ENCODE peak calls at places on chromosomes 12 and 14, in nine cellular contexts. One of them, this sample, is unnamed.

GRCh38 chr12:97380440-97380839 is 82.2 kb upstream of the RMST start:
- DNase-seq in astrocyte of the spinal cord: peak; percentile 46
- DNase-seq in HFF-Myc: no peak
- DNase-seq in IMR-90: no peak
- DNase-seq in choroid plexus epithelial cell: no peak
- DNase-seq in psoas muscle: no peak
- DNase-seq in epithelial cell of proximal tubule: no peak
- DNase-seq in cardiac muscle cell: no peak
- DNase-seq in AG09309: no peak
- DNase-seq in this sample: no peak

GRCh38 chr14:69013943-69014782 is 35.1 kb upstream of the ACTN1 start:
- DNase-seq in AG09309: no peak
- DNase-seq in choroid plexus epithelial cell: peak; percentile 66
- DNase-seq in psoas muscle: peak; percentile 65
- DNase-seq in astrocyte of the spinal cord: peak; percentile 16
- DNase-seq in cardiac muscle cell: peak; percentile 79
- DNase-seq in HFF-Myc: peak; percentile 37
- DNase-seq in epithelial cell of proximal tubule: no peak
- DNase-seq in IMR-90: peak; percentile 83
- DNase-seq in this sample: peak; percentile 69

GRCh38 chr14:50649691-50650090 is 18.4 kb downstream of the SAV1 start:
- DNase-seq in epithelial cell of proximal tubule: no peak
- DNase-seq in astrocyte of the spinal cord: no peak
- DNase-seq in HFF-Myc: no peak
- DNase-seq in cardiac muscle cell: no peak
- DNase-seq in choroid plexus epithelial cell: no peak
- DNase-seq in IMR-90: no peak
- DNase-seq in AG09309: no peak
- DNase-seq in psoas muscle: no peak
- DNase-seq in this sample: no peak

GRCh38 chr12:57196439-57196838 is 20.2 kb upstream of the NXPH4 start:
- DNase-seq in IMR-90: no peak
- DNase-seq in astrocyte of the spinal cord: no peak
- DNase-seq in epithelial cell of proximal tubule: no peak
- DNase-seq in psoas muscle: no peak
- DNase-seq in HFF-Myc: no peak
- DNase-seq in AG09309: no peak
- DNase-seq in cardiac muscle cell: no peak
- DNase-seq in choroid plexus epithelial cell: no peak
- DNase-seq in this sample: no peak

GRCh38 chr12:108284163-108284562 is 54.9 kb downstream of the CMKLR1 start:
- DNase-seq in HFF-Myc: no peak
- DNase-seq in cardiac muscle cell: no peak
- DNase-seq in AG09309: no peak
- DNase-seq in astrocyte of the spinal cord: no peak
- DNase-seq in epithelial cell of proximal tubule: no peak
- DNase-seq in choroid plexus epithelial cell: no peak
- DNase-seq in IMR-90: no peak
- DNase-seq in psoas muscle: no peak
- DNase-seq in this sample: no peak

GRCh38 chr14:74572829-74573360 is 39.1 kb downstream of the LTBP2 start:
- DNase-seq in cardiac muscle cell: no peak
- DNase-seq in choroid plexus epithelial cell: peak; percentile 62
- DNase-seq in astrocyte of the spinal cord: peak; percentile 65
- DNase-seq in psoas muscle: peak; percentile 34
- DNase-seq in epithelial cell of proximal tubule: peak; percentile 35
- DNase-seq in HFF-Myc: no peak
- DNase-seq in IMR-90: peak; percentile 65
- DNase-seq in AG09309: no peak
- DNase-seq in this sample: no peak

GRCh38 chr12:124379938-124380754 is 85.3 kb downstream of the RFLNA start:
- DNase-seq in astrocyte of the spinal cord: peak; percentile 93
- DNase-seq in IMR-90: peak; percentile 89
- DNase-seq in psoas muscle: peak; percentile 85
- DNase-seq in choroid plexus epithelial cell: peak; percentile 89
- DNase-seq in cardiac muscle cell: no peak
- DNase-seq in epithelial cell of proximal tubule: no peak
- DNase-seq in AG09309: no peak
- DNase-seq in HFF-Myc: no peak
- DNase-seq in this sample: peak; percentile 92

GRCh38 chr12:123089631-123090353 is 61.1 kb downstream of the PITPNM2 start:
- DNase-seq in epithelial cell of proximal tubule: peak; percentile 85
- DNase-seq in IMR-90: peak; percentile 99
- DNase-seq in psoas muscle: no peak
- DNase-seq in AG09309: peak; percentile 96
- DNase-seq in astrocyte of the spinal cord: peak; percentile 98
- DNase-seq in choroid plexus epithelial cell: peak; percentile 95
- DNase-seq in HFF-Myc: peak; percentile 96
- DNase-seq in cardiac muscle cell: no peak
- DNase-seq in this sample: peak; percentile 93

GRCh38 chr14:81991998-81992397 is 458.3 kb upstream of the SEL1L start:
- DNase-seq in psoas muscle: no peak
- DNase-seq in IMR-90: no peak
- DNase-seq in epithelial cell of proximal tubule: no peak
- DNase-seq in cardiac muscle cell: no peak
- DNase-seq in astrocyte of the spinal cord: no peak
- DNase-seq in choroid plexus epithelial cell: peak; percentile 5
- DNase-seq in HFF-Myc: no peak
- DNase-seq in AG09309: no peak
- DNase-seq in this sample: peak; percentile 0

DNA sequence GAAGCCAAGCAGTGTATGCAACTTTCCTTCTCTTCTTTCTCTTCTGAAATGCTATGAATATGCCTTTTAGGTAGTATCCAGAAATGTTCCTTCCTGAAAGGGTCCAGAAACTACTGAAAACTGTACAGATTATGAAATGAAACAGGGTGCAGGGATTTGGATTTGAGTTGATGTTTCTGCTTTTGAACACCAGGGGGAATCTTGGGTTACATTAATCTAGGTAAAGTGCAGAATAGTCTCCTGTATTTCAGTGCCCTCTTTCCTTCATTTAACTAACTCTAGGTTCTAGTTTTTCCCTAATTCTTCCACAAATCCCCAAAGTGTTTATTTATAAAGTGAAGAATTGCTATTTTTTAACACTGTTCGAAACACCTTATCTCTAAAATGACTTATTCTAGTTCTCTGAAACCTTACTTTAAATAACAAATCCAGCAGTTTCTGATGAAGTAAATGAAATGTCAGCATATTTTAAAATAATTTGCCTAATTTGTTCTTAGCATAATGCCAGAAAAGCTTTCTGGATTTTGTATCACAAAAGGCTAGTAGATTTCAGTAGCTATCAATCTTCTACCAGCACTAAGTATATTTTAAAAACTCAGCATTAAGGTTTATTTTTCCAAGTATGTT is 111.9 kb downstream of the LRRK2 start:
- DNase-seq in astrocyte of the spinal cord: peak; percentile 12
- DNase-seq in choroid plexus epithelial cell: peak; percentile 48
- DNase-seq in HFF-Myc: no peak
- DNase-seq in IMR-90: peak; percentile 5
- DNase-seq in cardiac muscle cell: peak; percentile 26
- DNase-seq in AG09309: no peak
- DNase-seq in psoas muscle: no peak
- DNase-seq in epithelial cell of proximal tubule: no peak
- DNase-seq in this sample: peak; percentile 29
- TF ChIP-seq CTCF in astrocyte of the spinal cord: peak; percentile 56
- TF ChIP-seq CTCF in choroid plexus epithelial cell: peak; percentile 67
- TF ChIP-seq CTCF in HFF-Myc: peak; percentile 25
- TF ChIP-seq CTCF in IMR-90: peak; percentile 41
- TF ChIP-seq CTCF in cardiac muscle cell: peak; percentile 57
- TF ChIP-seq CTCF in AG09309: peak; percentile 55
- TF ChIP-seq CTCF in psoas muscle: peak; percentile 7
- TF ChIP-seq CTCF in epithelial cell of proximal tubule: peak; percentile 49
- TF ChIP-seq CTCF in this sample: peak; percentile 45

GRCh38 chr14:34713122-34713680 is 1.2 kb downstream of the CFL2 start:
- DNase-seq in AG09309: no peak
- DNase-seq in psoas muscle: no peak
- DNase-seq in epithelial cell of proximal tubule: no peak
- DNase-seq in choroid plexus epithelial cell: no peak
- DNase-seq in HFF-Myc: no peak
- DNase-seq in IMR-90: no peak
- DNase-seq in astrocyte of the spinal cord: no peak
- DNase-seq in cardiac muscle cell: no peak
- DNase-seq in this sample: no peak
- H3K4me3 ChIP-seq in AG09309: peak overlapping the region; percentile 76
- H3K4me3 ChIP-seq in psoas muscle: peak overlapping the region; percentile 87
- H3K4me3 ChIP-seq in epithelial cell of proximal tubule: peak overlapping the region; percentile 83
- H3K4me3 ChIP-seq in choroid plexus epithelial cell: peak overlapping the region; percentile 87
- H3K4me3 ChIP-seq in HFF-Myc: peak overlapping the region; percentile 70
- H3K4me3 ChIP-seq in IMR-90: peak overlapping the region; percentile 77
- H3K4me3 ChIP-seq in astrocyte of the spinal cord: peak overlapping the region; percentile 84
- H3K4me3 ChIP-seq in cardiac muscle cell: peak overlapping the region; percentile 55
- H3K4me3 ChIP-seq in this sample: peak overlapping the region; percentile 72

GRCh38 chr12:46351138-46351537 is 21.4 kb downstream of the SLC38A2 start:
- DNase-seq in psoas muscle: no peak
- DNase-seq in IMR-90: no peak
- DNase-seq in epithelial cell of proximal tubule: no peak
- DNase-seq in choroid plexus epithelial cell: no peak
- DNase-seq in HFF-Myc: no peak
- DNase-seq in astrocyte of the spinal cord: no peak
- DNase-seq in AG09309: no peak
- DNase-seq in cardiac muscle cell: no peak
- DNase-seq in this sample: no peak

GRCh38 chr12:46351861-46352595 is 20.5 kb downstream of the SLC38A2 start:
- DNase-seq in AG09309: no peak
- DNase-seq in psoas muscle: no peak
- DNase-seq in astrocyte of the spinal cord: no peak
- DNase-seq in choroid plexus epithelial cell: no peak
- DNase-seq in epithelial cell of proximal tubule: no peak
- DNase-seq in HFF-Myc: no peak
- DNase-seq in IMR-90: no peak
- DNase-seq in cardiac muscle cell: no peak
- DNase-seq in this sample: no peak

GRCh38 chr12:46354799-46355194 is 17.8 kb downstream of the SLC38A2 start:
- DNase-seq in HFF-Myc: no peak
- DNase-seq in cardiac muscle cell: no peak
- DNase-seq in IMR-90: no peak
- DNase-seq in choroid plexus epithelial cell: no peak
- DNase-seq in astrocyte of the spinal cord: no peak
- DNase-seq in epithelial cell of proximal tubule: no peak
- DNase-seq in psoas muscle: no peak
- DNase-seq in AG09309: no peak
- DNase-seq in this sample: no peak

GRCh38 chr12:46356655-46357437 is 15.7 kb downstream of the SLC38A2 start:
- DNase-seq in astrocyte of the spinal cord: no peak
- DNase-seq in AG09309: no peak
- DNase-seq in HFF-Myc: no peak
- DNase-seq in psoas muscle: no peak
- DNase-seq in choroid plexus epithelial cell: peak; percentile 78
- DNase-seq in epithelial cell of proximal tubule: no peak
- DNase-seq in IMR-90: no peak
- DNase-seq in cardiac muscle cell: no peak
- DNase-seq in this sample: no peak

DNA sequence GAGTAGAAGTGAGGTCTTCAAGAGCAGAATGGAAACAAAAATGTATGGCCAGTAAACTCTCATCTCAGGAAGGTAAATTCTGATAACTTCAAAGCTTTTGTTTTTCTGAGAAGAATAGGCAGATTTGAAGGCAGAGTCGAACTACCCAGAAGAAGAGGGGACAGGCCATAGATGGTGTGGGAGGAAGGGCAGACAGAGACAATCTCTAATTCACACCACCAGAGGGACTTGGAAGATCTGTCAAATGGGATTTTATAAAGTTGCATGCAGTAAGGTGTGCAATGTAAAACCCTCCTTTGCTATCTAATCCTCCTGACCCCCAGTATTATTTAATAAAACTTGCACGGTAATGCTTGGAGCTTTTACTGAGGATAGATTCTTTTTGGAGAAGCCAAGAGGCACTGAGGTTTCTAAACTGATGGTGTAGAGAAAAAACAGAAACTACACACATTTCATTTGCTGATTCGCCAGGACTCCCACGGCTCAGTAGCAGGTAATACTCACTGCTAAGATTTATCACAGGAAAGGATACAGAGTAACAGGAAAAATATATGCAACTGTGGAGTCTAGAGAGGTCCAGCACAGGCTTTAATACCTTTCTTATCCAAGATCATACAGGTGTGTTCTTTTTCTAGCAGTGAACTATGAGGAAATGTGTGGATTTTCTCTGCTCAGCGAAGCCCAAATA is 18.3 kb downstream of the SLC38A2 start:
- DNase-seq in choroid plexus epithelial cell: peak; percentile 22
- DNase-seq in epithelial cell of proximal tubule: no peak
- DNase-seq in HFF-Myc: no peak
- DNase-seq in cardiac muscle cell: no peak
- DNase-seq in astrocyte of the spinal cord: no peak
- DNase-seq in psoas muscle: no peak
- DNase-seq in IMR-90: no peak
- DNase-seq in AG09309: no peak
- DNase-seq in this sample: no peak
- TF ChIP-seq CTCF in choroid plexus epithelial cell: peak; percentile 36
- TF ChIP-seq CTCF in epithelial cell of proximal tubule: peak; percentile 27
- TF ChIP-seq CTCF in HFF-Myc: no peak
- TF ChIP-seq CTCF in cardiac muscle cell: no peak
- TF ChIP-seq CTCF in astrocyte of the spinal cord: no peak
- TF ChIP-seq CTCF in psoas muscle: peak; percentile 8
- TF ChIP-seq CTCF in IMR-90: peak; percentile 5
- TF ChIP-seq CTCF in AG09309: no peak
- TF ChIP-seq CTCF in this sample: no peak

GRCh38 chr14:72801381-72801812 is 92.5 kb downstream of the DPF3 start:
- DNase-seq in IMR-90: peak; percentile 99
- DNase-seq in choroid plexus epithelial cell: peak; percentile 96
- DNase-seq in epithelial cell of proximal tubule: peak; percentile 91
- DNase-seq in HFF-Myc: peak; percentile 54
- DNase-seq in AG09309: peak; percentile 75
- DNase-seq in psoas muscle: no peak
- DNase-seq in cardiac muscle cell: no peak
- DNase-seq in astrocyte of the spinal cord: peak; percentile 98
- DNase-seq in this sample: peak; percentile 90

GRCh38 chr14:72800296-72800695 is 93.6 kb downstream of the DPF3 start:
- DNase-seq in IMR-90: no peak
- DNase-seq in astrocyte of the spinal cord: no peak
- DNase-seq in HFF-Myc: no peak
- DNase-seq in choroid plexus epithelial cell: no peak
- DNase-seq in cardiac muscle cell: no peak
- DNase-seq in psoas muscle: no peak
- DNase-seq in AG09309: no peak
- DNase-seq in epithelial cell of proximal tubule: no peak
- DNase-seq in this sample: no peak

GRCh38 chr14:72793154-72793725 is 100.7 kb downstream of the DPF3 start:
- DNase-seq in IMR-90: no peak
- DNase-seq in epithelial cell of proximal tubule: no peak
- DNase-seq in cardiac muscle cell: no peak
- DNase-seq in AG09309: no peak
- DNase-seq in astrocyte of the spinal cord: no peak
- DNase-seq in HFF-Myc: no peak
- DNase-seq in choroid plexus epithelial cell: no peak
- DNase-seq in psoas muscle: no peak
- DNase-seq in this sample: no peak

GRCh38 chr14:72800848-72801370 is 93.0 kb downstream of the DPF3 start:
- DNase-seq in cardiac muscle cell: no peak
- DNase-seq in IMR-90: no peak
- DNase-seq in choroid plexus epithelial cell: no peak
- DNase-seq in AG09309: no peak
- DNase-seq in astrocyte of the spinal cord: no peak
- DNase-seq in epithelial cell of proximal tubule: no peak
- DNase-seq in HFF-Myc: no peak
- DNase-seq in psoas muscle: no peak
- DNase-seq in this sample: no peak

DNA sequence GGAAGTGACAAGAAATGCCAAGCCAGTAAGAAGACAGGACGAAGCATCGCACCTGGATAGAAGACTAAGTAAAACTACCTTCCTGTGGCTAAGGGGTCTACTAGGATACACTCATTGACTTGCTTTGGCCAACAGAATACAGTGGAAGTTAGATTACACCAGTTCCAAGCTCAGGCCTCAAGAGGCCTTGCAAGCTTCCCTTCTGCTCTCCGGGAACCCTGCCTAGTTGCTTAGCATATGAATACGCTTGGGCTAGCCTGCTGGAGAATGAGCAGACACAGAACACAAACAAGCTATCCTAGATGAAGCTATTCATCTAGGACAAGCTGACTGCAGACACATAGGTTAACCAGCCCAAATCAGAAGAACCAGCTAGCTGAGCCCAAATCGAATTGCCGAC is 97.0 kb downstream of the DPF3 start:
- DNase-seq in HFF-Myc: no peak
- DNase-seq in epithelial cell of proximal tubule: no peak
- DNase-seq in choroid plexus epithelial cell: no peak
- DNase-seq in IMR-90: no peak
- DNase-seq in cardiac muscle cell: no peak
- DNase-seq in astrocyte of the spinal cord: no peak
- DNase-seq in psoas muscle: no peak
- DNase-seq in AG09309: no peak
- DNase-seq in this sample: no peak
- H3K4me3 ChIP-seq in HFF-Myc: no peak overlapping the region
- H3K4me3 ChIP-seq in epithelial cell of proximal tubule: no peak overlapping the region
- H3K4me3 ChIP-seq in choroid plexus epithelial cell: no peak overlapping the region
- H3K4me3 ChIP-seq in IMR-90: no peak overlapping the region
- H3K4me3 ChIP-seq in cardiac muscle cell: no peak overlapping the region
- H3K4me3 ChIP-seq in astrocyte of the spinal cord: no peak overlapping the region
- H3K4me3 ChIP-seq in psoas muscle: no peak overlapping the region
- H3K4me3 ChIP-seq in AG09309: no peak overlapping the region
- H3K4me3 ChIP-seq in this sample: no peak overlapping the region